ENCODE peak calls at places on chromosomes 12 and 14, in six cellular contexts. One of them, this sample, is unnamed. For H3K9me3, the result is how much of the 10 kb centered on the place peaks cover.

GRCh38 chr12:99454539-99455172 is 192.9 kb upstream of the GARIN6 start:
- DNase-seq in OCI-LY7: no peak
- DNase-seq in fibroblast of lung: peak
- DNase-seq in astrocyte: no peak
- DNase-seq in GM23248: peak
- DNase-seq in IMR-90: no peak
- DNase-seq in this sample: no peak

GRCh38 chr14:31371651-31372050 is 48.7 kb downstream of the HEATR5A start:
- DNase-seq in GM23248: no peak
- DNase-seq in OCI-LY7: no peak
- DNase-seq in astrocyte: no peak
- DNase-seq in IMR-90: no peak
- DNase-seq in fibroblast of lung: no peak
- DNase-seq in this sample: no peak

GRCh38 chr12:70824511-70824910 is 96.0 kb downstream of the PTPRR start:
- DNase-seq in IMR-90: no peak
- DNase-seq in astrocyte: no peak
- DNase-seq in GM23248: no peak
- DNase-seq in fibroblast of lung: no peak
- DNase-seq in OCI-LY7: no peak
- DNase-seq in this sample: no peak

GRCh38 chr12:68180792-68181744 is 21.5 kb upstream of the IFNG start:
- DNase-seq in GM23248: no peak
- DNase-seq in astrocyte: peak
- DNase-seq in IMR-90: no peak
- DNase-seq in fibroblast of lung: peak
- DNase-seq in OCI-LY7: peak
- DNase-seq in this sample: no peak

GRCh38 chr12:112005419-112006395 is 7.3 kb downstream of the TMEM116 start:
- DNase-seq in IMR-90: peak
- DNase-seq in GM23248: peak
- DNase-seq in fibroblast of lung: peak
- DNase-seq in OCI-LY7: no peak
- DNase-seq in astrocyte: no peak
- DNase-seq in this sample: no peak

GRCh38 chr12:123134755-123135282 is 16.1 kb downstream of the PITPNM2 start:
- DNase-seq in astrocyte: no peak
- DNase-seq in IMR-90: no peak
- DNase-seq in OCI-LY7: no peak
- DNase-seq in GM23248: no peak
- DNase-seq in fibroblast of lung: no peak
- DNase-seq in this sample: no peak

GRCh38 chr14:72855913-72856312 is 38.0 kb downstream of the DPF3 start:
- DNase-seq in OCI-LY7: no peak
- DNase-seq in IMR-90: peak
- DNase-seq in GM23248: peak
- DNase-seq in fibroblast of lung: peak
- DNase-seq in astrocyte: peak
- DNase-seq in this sample: no peak

GRCh38 chr12:52380271-52380694 is 5.2 kb downstream of the KRT84 start:
- DNase-seq in astrocyte: no peak
- DNase-seq in OCI-LY7: no peak
- DNase-seq in IMR-90: no peak
- DNase-seq in fibroblast of lung: no peak
- DNase-seq in GM23248: peak
- DNase-seq in this sample: peak

GRCh38 chr12:102462803-102463499 is 17.4 kb downstream of the IGF1 start:
- DNase-seq in astrocyte: peak
- DNase-seq in fibroblast of lung: peak
- DNase-seq in IMR-90: peak
- DNase-seq in GM23248: peak
- DNase-seq in OCI-LY7: no peak
- DNase-seq in this sample: peak

GRCh38 chr12:69065804-69066203 is 132.8 kb upstream of the CPM start:
- DNase-seq in astrocyte: no peak
- DNase-seq in fibroblast of lung: no peak
- DNase-seq in OCI-LY7: no peak
- DNase-seq in IMR-90: peak
- DNase-seq in GM23248: no peak
- DNase-seq in this sample: no peak

GRCh38 chr12:51907083-51907863 is at the start of gene ACVRL1:
- DNase-seq in astrocyte: no peak
- DNase-seq in IMR-90: no peak
- DNase-seq in fibroblast of lung: no peak
- DNase-seq in GM23248: peak
- DNase-seq in OCI-LY7: no peak
- DNase-seq in this sample: peak

GRCh38 chr12:21775130-21775920 is 819 bp upstream of the KCNJ8 start:
- DNase-seq in GM23248: no peak
- DNase-seq in IMR-90: no peak
- DNase-seq in OCI-LY7: no peak
- DNase-seq in astrocyte: no peak
- DNase-seq in fibroblast of lung: no peak
- DNase-seq in this sample: no peak

GRCh38 chr12:120720234-120720968 is 5.2 kb upstream of the ACADS start:
- DNase-seq in astrocyte: peak
- DNase-seq in GM23248: peak
- DNase-seq in IMR-90: peak
- DNase-seq in fibroblast of lung: peak
- DNase-seq in OCI-LY7: no peak
- DNase-seq in this sample: no peak

GRCh38 chr12:54443446-54443845 is 24.4 kb upstream of the ITGA5 start:
- DNase-seq in IMR-90: no peak
- DNase-seq in astrocyte: no peak
- DNase-seq in fibroblast of lung: no peak
- DNase-seq in OCI-LY7: no peak
- DNase-seq in GM23248: no peak
- DNase-seq in this sample: no peak

GRCh38 chr12:94247256-94247655 is 98.9 kb downstream of the PLXNC1 start:
- DNase-seq in fibroblast of lung: no peak
- DNase-seq in IMR-90: no peak
- DNase-seq in GM23248: no peak
- DNase-seq in OCI-LY7: no peak
- DNase-seq in astrocyte: no peak
- DNase-seq in this sample: no peak

GRCh38 chr14:22570132-22570949 is 18.7 kb downstream of the DAD1 start:
- DNase-seq in OCI-LY7: peak
- DNase-seq in GM23248: peak
- DNase-seq in IMR-90: peak
- DNase-seq in astrocyte: peak
- DNase-seq in fibroblast of lung: peak
- DNase-seq in this sample: peak

GRCh38 chr14:22566845-22567244 is 22.2 kb downstream of the DAD1 start:
- DNase-seq in fibroblast of lung: no peak
- DNase-seq in astrocyte: no peak
- DNase-seq in IMR-90: no peak
- DNase-seq in OCI-LY7: no peak
- DNase-seq in GM23248: no peak
- DNase-seq in this sample: peak

GRCh38 chr14:22567437-22567836 is 21.6 kb downstream of the DAD1 start:
- DNase-seq in IMR-90: no peak
- DNase-seq in astrocyte: no peak
- DNase-seq in OCI-LY7: no peak
- DNase-seq in GM23248: no peak
- DNase-seq in fibroblast of lung: no peak
- DNase-seq in this sample: no peak

GRCh38 chr14:22569749-22570131 is 19.3 kb downstream of the DAD1 start:
- DNase-seq in OCI-LY7: no peak
- DNase-seq in GM23248: no peak
- DNase-seq in fibroblast of lung: no peak
- DNase-seq in IMR-90: no peak
- DNase-seq in astrocyte: no peak
- DNase-seq in this sample: no peak

GRCh38 chr14:22569106-22569748 is 19.8 kb downstream of the DAD1 start:
- DNase-seq in fibroblast of lung: peak
- DNase-seq in GM23248: peak
- DNase-seq in IMR-90: peak
- DNase-seq in astrocyte: peak
- DNase-seq in OCI-LY7: no peak
- DNase-seq in this sample: no peak
- H3K4me3 ChIP-seq in fibroblast of lung: no peak
- H3K4me3 ChIP-seq in GM23248: no peak
- H3K4me3 ChIP-seq in IMR-90: no peak
- H3K4me3 ChIP-seq in astrocyte: no peak
- H3K4me3 ChIP-seq in OCI-LY7: peak
- H3K4me3 ChIP-seq in this sample: no peak

GRCh38 chr12:103626498-103626897 is 39.4 kb downstream of the STAB2 start:
- DNase-seq in fibroblast of lung: no peak
- DNase-seq in astrocyte: no peak
- DNase-seq in GM23248: peak
- DNase-seq in OCI-LY7: no peak
- DNase-seq in IMR-90: peak
- DNase-seq in this sample: peak

GRCh38 chr12:103632554-103633216 is 45.6 kb downstream of the STAB2 start:
- DNase-seq in OCI-LY7: peak
- DNase-seq in fibroblast of lung: no peak
- DNase-seq in IMR-90: peak
- DNase-seq in astrocyte: peak
- DNase-seq in GM23248: peak
- DNase-seq in this sample: peak

GRCh38 chr12:103623716-103624115 is 36.6 kb downstream of the STAB2 start:
- DNase-seq in astrocyte: no peak
- DNase-seq in GM23248: peak
- DNase-seq in fibroblast of lung: no peak
- DNase-seq in IMR-90: no peak
- DNase-seq in OCI-LY7: no peak
- DNase-seq in this sample: no peak

GRCh38 chr12:103627189-103627855 is 40.2 kb downstream of the STAB2 start:
- DNase-seq in IMR-90: no peak
- DNase-seq in fibroblast of lung: no peak
- DNase-seq in GM23248: peak
- DNase-seq in astrocyte: no peak
- DNase-seq in OCI-LY7: no peak
- DNase-seq in this sample: no peak
- H2AFZ ChIP-seq in IMR-90: no peak
- H2AFZ ChIP-seq in fibroblast of lung: no peak
- H2AFZ ChIP-seq in GM23248: no peak
- H2AFZ ChIP-seq in astrocyte: no peak
- H2AFZ ChIP-seq in OCI-LY7: no peak
- H2AFZ ChIP-seq in this sample: no peak

GRCh38 chr12:34376133-34376799 is 354.0 kb downstream of the ALG10 start:
- DNase-seq in GM23248: no peak
- DNase-seq in astrocyte: no peak
- DNase-seq in IMR-90: no peak
- DNase-seq in OCI-LY7: no peak
- DNase-seq in fibroblast of lung: no peak
- DNase-seq in this sample: no peak

GRCh38 chr12:34373926-34374325 is 351.6 kb downstream of the ALG10 start:
- DNase-seq in IMR-90: no peak
- DNase-seq in GM23248: no peak
- DNase-seq in fibroblast of lung: no peak
- DNase-seq in OCI-LY7: no peak
- DNase-seq in astrocyte: no peak
- DNase-seq in this sample: no peak

GRCh38 chr12:34379142-34379541 is 356.8 kb downstream of the ALG10 start:
- DNase-seq in fibroblast of lung: no peak
- DNase-seq in OCI-LY7: no peak
- DNase-seq in GM23248: no peak
- DNase-seq in IMR-90: no peak
- DNase-seq in astrocyte: no peak
- DNase-seq in this sample: no peak

GRCh38 chr12:34372003-34372402 is 349.7 kb downstream of the ALG10 start:
- DNase-seq in fibroblast of lung: no peak
- DNase-seq in astrocyte: no peak
- DNase-seq in GM23248: no peak
- DNase-seq in IMR-90: no peak
- DNase-seq in OCI-LY7: no peak
- DNase-seq in this sample: no peak

GRCh38 chr12:34377243-34378035 is 355.1 kb downstream of the ALG10 start:
- DNase-seq in GM23248: no peak
- DNase-seq in fibroblast of lung: no peak
- DNase-seq in OCI-LY7: no peak
- DNase-seq in astrocyte: no peak
- DNase-seq in IMR-90: no peak
- DNase-seq in this sample: no peak
- H3K9me3 ChIP-seq in GM23248: under half
- H3K9me3 ChIP-seq in fibroblast of lung: under half
- H3K9me3 ChIP-seq in OCI-LY7: under half
- H3K9me3 ChIP-seq in astrocyte: under half
- H3K9me3 ChIP-seq in IMR-90: under half
- H3K9me3 ChIP-seq in this sample: under half

GRCh38 chr12:9740109-9740750 is 7.3 kb upstream of the CLECL1 start:
- DNase-seq in GM23248: no peak
- DNase-seq in astrocyte: no peak
- DNase-seq in IMR-90: no peak
- DNase-seq in OCI-LY7: peak
- DNase-seq in fibroblast of lung: no peak
- DNase-seq in this sample: no peak
- H3K4me3 ChIP-seq in GM23248: no peak
- H3K4me3 ChIP-seq in astrocyte: no peak
- H3K4me3 ChIP-seq in IMR-90: no peak
- H3K4me3 ChIP-seq in OCI-LY7: no peak
- H3K4me3 ChIP-seq in fibroblast of lung: peak
- H3K4me3 ChIP-seq in this sample: no peak

GRCh38 chr14:66610154-66610563 is 102.2 kb downstream of the GPHN start:
- DNase-seq in GM23248: peak
- DNase-seq in fibroblast of lung: no peak
- DNase-seq in OCI-LY7: peak
- DNase-seq in astrocyte: no peak
- DNase-seq in IMR-90: peak
- DNase-seq in this sample: no peak
- H2AFZ ChIP-seq in GM23248: no peak
- H2AFZ ChIP-seq in fibroblast of lung: no peak
- H2AFZ ChIP-seq in OCI-LY7: peak
- H2AFZ ChIP-seq in astrocyte: no peak
- H2AFZ ChIP-seq in IMR-90: no peak
- H2AFZ ChIP-seq in this sample: no peak

GRCh38 chr14:105745433-105746123 is 219.2 kb downstream of the TMEM121 start:
- DNase-seq in fibroblast of lung: no peak
- DNase-seq in OCI-LY7: no peak
- DNase-seq in IMR-90: no peak
- DNase-seq in GM23248: no peak
- DNase-seq in astrocyte: no peak
- DNase-seq in this sample: no peak
- H3K9me3 ChIP-seq in fibroblast of lung: under half
- H3K9me3 ChIP-seq in OCI-LY7: under half
- H3K9me3 ChIP-seq in IMR-90: under half
- H3K9me3 ChIP-seq in GM23248: under half
- H3K9me3 ChIP-seq in astrocyte: under half
- H3K9me3 ChIP-seq in this sample: under half

GRCh38 chr12:97910559-97910958 is 448.0 kb downstream of the RMST start:
- DNase-seq in astrocyte: no peak
- DNase-seq in OCI-LY7: no peak
- DNase-seq in GM23248: no peak
- DNase-seq in fibroblast of lung: no peak
- DNase-seq in IMR-90: no peak
- DNase-seq in this sample: no peak
- H3K4me3 ChIP-seq in astrocyte: no peak
- H3K4me3 ChIP-seq in OCI-LY7: no peak
- H3K4me3 ChIP-seq in GM23248: no peak
- H3K4me3 ChIP-seq in fibroblast of lung: no peak
- H3K4me3 ChIP-seq in IMR-90: no peak
- H3K4me3 ChIP-seq in this sample: no peak